ENCODE peak calls at places on chromosome 3, in seven cellular contexts. D is sigmoid colon, N is NCI-H345, K is activated T-cell treated with anti-CD3 and anti-CD28 coated beads for 1 hour, O is B cell, G is HepG2, B is T-helper 1 cell. F is an unnamed sample.

GRCh38 chr3:14764331-14765064 is 54.3 kb upstream of the FGD5 start:
- DNase-seq in N (no peak), B (no peak), O (peak), D (no peak), G (no peak), K (no peak), F (no peak)

GRCh38 chr3:9208713-9209112 is 40.7 kb downstream of the SRGAP3 start:
- DNase-seq in G (no peak), D (no peak), O (no peak), N (no peak), B (no peak), K (no peak), F (no peak)

GRCh38 chr3:43198791-43199644 is 87.3 kb upstream of the SNRK start:
- DNase-seq in G (no peak), K (no peak), O (no peak), B (no peak), D (no peak), N (no peak), F (no peak)

GRCh38 chr3:184639351-184639750 is 72.5 kb downstream of the MAGEF1 start:
- DNase-seq in D (no peak), B (no peak), O (no peak), G (no peak), N (no peak), K (no peak), F (no peak)

GRCh38 chr3:54347933-54348332 is 225.6 kb downstream of the CACNA2D3 start:
- DNase-seq in K (no peak), O (no peak), B (no peak), N (no peak), G (no peak), D (no peak), F (no peak)

GRCh38 chr3:79517766-79518413 is 249.9 kb downstream of the ROBO1 start:
- DNase-seq in B (no peak), G (peak), K (no peak), N (peak), D (no peak), O (no peak), F (no peak)

GRCh38 chr3:94028093-94028837 is at the start of gene STX19:
- DNase-seq in O (no peak), N (peak), K (no peak), B (no peak), G (no peak), D (no peak), F (no peak)

GRCh38 chr3:170697803-170698350 is 112.0 kb upstream of the SLC7A14 start:
- DNase-seq in D (no peak), B (no peak), O (no peak), G (no peak), K (no peak), N (peak), F (no peak)

GRCh38 chr3:182937293-182938051 is 42.9 kb downstream of the DCUN1D1 start:
- DNase-seq in O (no peak), K (no peak), N (no peak), B (peak), D (no peak), G (no peak), F (no peak)

GRCh38 chr3:132253262-132253878 is 63.8 kb upstream of the ACP3 start:
- DNase-seq in D (no peak), N (peak), B (peak), O (peak), G (peak), K (no peak), F (no peak)